ENCODE peak calls at places on chromosomes 2 and 18, in seven cellular contexts. X is thoracic aorta; Q is left ventricle myocardium inferior; U is CD8-positive, alpha-beta T cell; I is heart right ventricle; J is neural progenitor cell; Y is upper lobe of right lung. F is an unnamed sample.
A peak's percentile ranks its signal among the peaks of the same experiment; 100 is the strongest.

GRCh38 chr18:35526476-35527120 is 28.8 kb upstream of the INO80C start:
- DNase-seq in J (no peak), Y (peak; percentile 71), I (no peak), Q (no peak), U (no peak), X (no peak), F (peak; percentile 6)

GRCh38 chr18:11976882-11977281 is 4.4 kb upstream of the IMPA2 start:
- DNase-seq in J (no peak), Q (no peak), U (no peak), Y (no peak), X (no peak), I (no peak), F (no peak)

GRCh38 chr2:192029089-192029488 is 165.6 kb downstream of the TMEFF2 start:
- DNase-seq in J (peak; percentile 36), X (no peak), Q (no peak), Y (no peak), I (no peak), U (no peak), F (peak; percentile 22)

GRCh38 chr2:153819501-153819900 is 52.2 kb upstream of the GALNT13 start:
- DNase-seq in I (no peak), X (no peak), J (peak; percentile 23), Q (no peak), Y (no peak), U (no peak), F (no peak)

GRCh38 chr2:228329279-228329678 is 147.8 kb upstream of the SPHKAP start:
- DNase-seq in U (no peak), I (peak; percentile 28), J (no peak), X (no peak), Q (no peak), Y (no peak), F (no peak)

GRCh38 chr2:71811157-71811556 is 336.5 kb downstream of the CYP26B1 start:
- DNase-seq in Q (no peak), Y (no peak), I (no peak), X (no peak), J (no peak), U (no peak), F (no peak)

GRCh38 chr2:179020156-179020750 is 29.7 kb downstream of the CCDC141 start:
- DNase-seq in J (peak; percentile 46), U (peak; percentile 32), X (no peak), Y (no peak), Q (no peak), I (peak; percentile 20), F (no peak)

GRCh38 chr2:207135801-207136457 is 29.8 kb downstream of the KLF7 start:
- DNase-seq in Y (no peak), I (no peak), Q (no peak), X (no peak), J (no peak), U (no peak), F (no peak)

GRCh38 chr2:190701586-190701985 is 52.7 kb downstream of the NAB1 start:
- DNase-seq in Q (no peak), I (no peak), J (no peak), Y (no peak), U (no peak), X (no peak), F (no peak)

GRCh38 chr18:62183578-62184195 is 3.2 kb downstream of the PIGN start:
- DNase-seq in J (peak; percentile 60), Q (no peak), U (peak; percentile 51), Y (no peak), I (no peak), X (no peak), F (no peak)

GRCh38 chr2:143452817-143453462 is 323.7 kb downstream of the ARHGAP15 start:
- DNase-seq in Q (no peak), X (no peak), J (no peak), I (no peak), Y (no peak), U (peak; percentile 26), F (no peak)

GRCh38 chr2:65545818-65546217 is 113.4 kb upstream of the SPRED2 start:
- DNase-seq in Y (no peak), Q (no peak), I (no peak), X (no peak), J (no peak), U (no peak), F (no peak)

GRCh38 chr2:104965900-104966299 is 72.0 kb upstream of the MRPS9 start:
- DNase-seq in X (no peak), Q (no peak), U (no peak), Y (no peak), I (no peak), J (peak; percentile 8), F (no peak)

GRCh38 chr2:26268184-26268583 is 23.4 kb downstream of the HADHB start:
- DNase-seq in Y (no peak), J (no peak), U (no peak), I (no peak), X (no peak), Q (no peak), F (no peak)

GRCh38 chr2:176075476-176075875 is 8.3 kb downstream of the EVX2 start:
- DNase-seq in Q (no peak), I (no peak), J (peak; percentile 73), X (no peak), Y (no peak), U (no peak), F (no peak)

GRCh38 chr2:216635171-216635570 is 2.0 kb downstream of the IGFBP2 start:
- DNase-seq in I (no peak), Q (no peak), X (no peak), J (peak; percentile 73), Y (no peak), U (no peak), F (no peak)

GRCh38 chr2:54555318-54555837 is 99.3 kb downstream of the SPTBN1 start:
- DNase-seq in I (no peak), Q (no peak), X (no peak), U (no peak), Y (no peak), J (no peak), F (no peak)

GRCh38 chr2:174577967-174578589 is 19.5 kb downstream of the WIPF1 start:
- DNase-seq in I (no peak), Q (no peak), X (no peak), U (peak; percentile 61), Y (no peak), J (peak; percentile 38), F (no peak)

GRCh38 chr2:9753665-9754531 is 89.4 kb upstream of the TAF1B start:
- DNase-seq in X (no peak), Y (peak; percentile 66), U (peak; percentile 32), J (no peak), Q (no peak), I (no peak), F (peak; percentile 73)

GRCh38 chr2:9753276-9753600 is 90.0 kb upstream of the TAF1B start:
- DNase-seq in Q (peak; percentile 38), U (peak; percentile 24), I (no peak), J (peak; percentile 42), X (peak; percentile 44), Y (peak; percentile 66), F (peak; percentile 99)

GRCh38 chr2:9751831-9752230 is 91.4 kb upstream of the TAF1B start:
- DNase-seq in J (no peak), U (no peak), Q (no peak), Y (no peak), I (no peak), X (no peak), F (no peak)

GRCh38 chr2:9754532-9754887 is 88.8 kb upstream of the TAF1B start:
- DNase-seq in J (no peak), Y (no peak), I (no peak), Q (no peak), X (no peak), U (no peak), F (no peak)

DNA sequence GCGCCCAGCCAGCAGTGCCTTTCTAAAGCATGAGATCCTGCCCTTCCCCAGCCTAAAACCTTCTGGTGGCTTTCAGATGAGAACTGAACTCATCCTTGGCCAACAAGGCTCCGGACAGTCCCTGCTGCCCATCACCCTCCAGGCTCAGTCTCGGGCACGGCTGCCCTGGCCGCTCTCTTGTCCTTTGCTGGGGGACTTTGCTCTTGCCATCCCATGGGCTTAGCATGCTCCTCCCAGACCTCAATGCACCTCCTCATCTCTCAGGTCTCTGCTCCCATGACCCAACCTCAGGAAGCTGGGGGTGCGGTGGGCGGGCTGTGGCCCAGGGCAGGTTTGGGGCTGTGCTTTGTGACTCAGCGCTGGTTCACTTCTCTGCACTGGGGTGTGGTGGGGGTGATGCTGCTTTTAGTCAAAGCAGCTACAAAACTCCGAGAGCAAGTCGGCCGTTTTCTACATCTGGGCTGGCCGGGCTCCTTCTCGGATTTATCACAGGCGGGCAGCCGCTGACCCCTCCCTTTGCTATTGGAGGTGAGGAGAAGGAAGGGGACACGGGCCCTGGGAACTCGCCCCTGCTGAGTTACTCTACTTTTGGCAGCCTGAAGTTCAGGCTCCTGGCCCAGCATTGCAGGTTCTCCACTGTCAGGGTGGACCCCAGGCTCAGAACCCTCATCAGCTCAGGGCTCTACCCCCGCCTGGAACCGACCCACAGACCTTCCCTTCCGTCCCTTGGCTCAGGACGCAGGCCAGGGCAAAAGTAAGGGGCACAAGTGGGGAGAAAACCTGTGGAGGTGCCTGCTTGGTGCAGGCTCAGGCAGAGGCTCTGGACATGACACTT is 90.6 kb upstream of the TAF1B start:
- DNase-seq in X (peak; percentile 31), I (no peak), U (peak; percentile 69), J (no peak), Q (no peak), Y (no peak), F (peak; percentile 88)
- H3K27ac ChIP-seq in X (no peak overlapping the region), I (no peak overlapping the region), U (no peak overlapping the region), J (no peak overlapping the region), Q (no peak overlapping the region), Y (no peak overlapping the region), F (peak overlapping the region; percentile 100)

GRCh38 chr2:39665811-39666488 is at the start of gene TMEM178A:
- DNase-seq in J (peak; percentile 64), I (no peak), Y (no peak), Q (peak; percentile 15), U (no peak), X (no peak), F (no peak)
- H3K27ac ChIP-seq in J (no peak within 1 kb of the TSS), I (no peak within 1 kb of the TSS), Y (no peak within 1 kb of the TSS), Q (peak within 1 kb of the TSS; percentile 32), U (no peak within 1 kb of the TSS), X (no peak within 1 kb of the TSS), F (no peak within 1 kb of the TSS)

DNA sequence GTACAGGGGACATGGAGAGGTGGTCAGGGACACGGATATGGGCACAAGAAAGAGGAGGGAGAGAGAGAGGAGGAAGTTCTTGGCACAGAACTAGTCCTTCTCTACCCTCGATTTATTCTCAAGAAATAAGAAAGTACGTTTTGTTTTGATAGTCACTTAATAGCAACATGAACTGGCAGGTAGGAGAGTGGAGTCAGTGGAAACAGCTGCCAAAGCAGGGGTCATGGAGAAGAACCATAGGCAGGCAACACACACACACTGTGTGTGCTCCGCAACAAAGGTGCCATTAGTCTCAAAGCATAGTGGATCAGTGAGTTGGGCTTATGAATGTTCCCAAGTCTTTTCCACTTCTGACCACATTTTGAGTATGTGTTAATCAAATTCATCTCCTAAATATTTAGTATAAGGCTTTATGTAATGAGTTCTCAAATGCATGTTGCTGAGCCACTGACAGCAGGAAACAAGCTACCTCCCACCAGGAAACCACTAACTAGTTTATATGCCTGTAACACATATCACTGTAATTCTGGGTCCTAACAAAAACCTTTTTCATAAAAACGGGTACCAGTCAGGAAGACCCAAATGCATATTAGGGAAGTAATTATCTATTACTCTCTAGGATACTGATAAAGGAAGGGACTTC is 41.1 kb downstream of the IWS1 start:
- DNase-seq in X (no peak), Y (no peak), J (no peak), U (no peak), I (no peak), Q (no peak), F (no peak)
- H3K27ac ChIP-seq in X (no peak overlapping the region), Y (no peak overlapping the region), J (no peak overlapping the region), U (peak overlapping the region; percentile 38), I (no peak overlapping the region), Q (no peak overlapping the region), F (no peak overlapping the region)

GRCh38 chr2:85356186-85356585 is 1.6 kb downstream of the ELMOD3 start:
- DNase-seq in Q (no peak), X (no peak), J (no peak), U (no peak), Y (no peak), I (no peak), F (no peak)
- H3K27ac ChIP-seq in Q (no peak overlapping the region), X (no peak overlapping the region), J (no peak overlapping the region), U (no peak overlapping the region), Y (no peak overlapping the region), I (no peak overlapping the region), F (no peak overlapping the region)